ENCODE peak calls at places on chromosomes 7 and 10, in nine cellular contexts. I is neural progenitor cell, D is astrocyte of the spinal cord, B is gastrocnemius medialis, J is A549, W is colonic mucosa, U is heart right ventricle, T is K562, O is cardiac fibroblast. E is an unnamed sample.

GRCh38 chr10:44470779-44471178 is 85.9 kb upstream of the CXCL12 start:
- DNase-seq in W (no peak), T (no peak), O (peak; percentile 68), B (no peak), J (no peak), U (no peak), I (no peak), D (peak; percentile 31), E (no peak)

GRCh38 chr10:108365541-108365940 is 1201.0 kb upstream of the SORCS1 start:
- DNase-seq in I (no peak), J (no peak), U (no peak), B (no peak), W (no peak), T (no peak), D (no peak), O (no peak), E (no peak)

GRCh38 chr7:4882169-4882741 is 1.3 kb downstream of the RADIL start:
- DNase-seq in U (peak; percentile 79), J (no peak), D (peak; percentile 69), I (peak; percentile 68), B (peak; percentile 59), T (peak; percentile 29), W (peak; percentile 30), O (peak; percentile 77), E (peak; percentile 45)

GRCh38 chr10:89115876-89116627 is 91.1 kb downstream of the CH25H start:
- DNase-seq in U (no peak), W (no peak), O (peak; percentile 69), B (no peak), D (peak; percentile 79), J (peak; percentile 9), I (no peak), T (no peak), E (no peak)

GRCh38 chr7:525740-526139 is 6.1 kb upstream of the PDGFA start:
- DNase-seq in B (no peak), O (no peak), U (no peak), T (no peak), I (no peak), D (no peak), J (no peak), W (no peak), E (no peak)

GRCh38 chr10:95941115-95941514 is 33.3 kb downstream of the CC2D2B start:
- DNase-seq in D (no peak), O (no peak), B (no peak), W (no peak), U (no peak), T (no peak), I (no peak), J (no peak), E (no peak)

GRCh38 chr10:62433181-62433692 is 59.1 kb downstream of the ZNF365 start:
- DNase-seq in B (peak; percentile 5), I (no peak), J (peak; percentile 80), W (no peak), O (peak; percentile 75), U (peak; percentile 45), D (peak; percentile 97), T (peak; percentile 17), E (peak; percentile 95)

GRCh38 chr7:40986351-40986873 is 716.5 kb downstream of the INHBA start:
- DNase-seq in J (peak; percentile 35), T (no peak), B (no peak), O (peak; percentile 89), W (no peak), D (peak; percentile 91), I (no peak), U (no peak), E (peak; percentile 98)

GRCh38 chr7:22419488-22419887 is 62.5 kb upstream of the RAPGEF5 start:
- DNase-seq in B (no peak), W (no peak), D (no peak), O (no peak), J (no peak), I (no peak), T (no peak), U (no peak), E (no peak)

GRCh38 chr7:137953043-137953691 is 48.7 kb downstream of the CREB3L2 start:
- DNase-seq in D (peak; percentile 86), T (no peak), B (no peak), O (peak; percentile 57), I (peak; percentile 58), J (no peak), W (no peak), U (no peak), E (no peak)

GRCh38 chr7:3436746-3437145 is 135.7 kb downstream of the SDK1 start:
- DNase-seq in D (peak; percentile 81), T (no peak), I (no peak), J (peak; percentile 37), B (no peak), O (peak; percentile 61), U (no peak), W (no peak), E (no peak)

GRCh38 chr7:27163776-27164380 is 1.5 kb downstream of the HOXA9 start:
- DNase-seq in B (no peak), O (no peak), W (no peak), I (no peak), U (no peak), D (no peak), J (no peak), T (no peak), E (no peak)

GRCh38 chr10:77582710-77583115 is 54.9 kb downstream of the KCNMA1 start:
- DNase-seq in W (no peak), D (peak; percentile 73), U (no peak), T (peak; percentile 23), B (peak; percentile 48), J (peak; percentile 83), O (peak; percentile 58), I (no peak), E (peak; percentile 40)

GRCh38 chr10:126839094-126839761 is 66.0 kb upstream of the DOCK1 start:
- DNase-seq in T (no peak), J (no peak), B (no peak), D (no peak), I (no peak), W (peak; percentile 74), U (no peak), O (no peak), E (no peak)

DNA sequence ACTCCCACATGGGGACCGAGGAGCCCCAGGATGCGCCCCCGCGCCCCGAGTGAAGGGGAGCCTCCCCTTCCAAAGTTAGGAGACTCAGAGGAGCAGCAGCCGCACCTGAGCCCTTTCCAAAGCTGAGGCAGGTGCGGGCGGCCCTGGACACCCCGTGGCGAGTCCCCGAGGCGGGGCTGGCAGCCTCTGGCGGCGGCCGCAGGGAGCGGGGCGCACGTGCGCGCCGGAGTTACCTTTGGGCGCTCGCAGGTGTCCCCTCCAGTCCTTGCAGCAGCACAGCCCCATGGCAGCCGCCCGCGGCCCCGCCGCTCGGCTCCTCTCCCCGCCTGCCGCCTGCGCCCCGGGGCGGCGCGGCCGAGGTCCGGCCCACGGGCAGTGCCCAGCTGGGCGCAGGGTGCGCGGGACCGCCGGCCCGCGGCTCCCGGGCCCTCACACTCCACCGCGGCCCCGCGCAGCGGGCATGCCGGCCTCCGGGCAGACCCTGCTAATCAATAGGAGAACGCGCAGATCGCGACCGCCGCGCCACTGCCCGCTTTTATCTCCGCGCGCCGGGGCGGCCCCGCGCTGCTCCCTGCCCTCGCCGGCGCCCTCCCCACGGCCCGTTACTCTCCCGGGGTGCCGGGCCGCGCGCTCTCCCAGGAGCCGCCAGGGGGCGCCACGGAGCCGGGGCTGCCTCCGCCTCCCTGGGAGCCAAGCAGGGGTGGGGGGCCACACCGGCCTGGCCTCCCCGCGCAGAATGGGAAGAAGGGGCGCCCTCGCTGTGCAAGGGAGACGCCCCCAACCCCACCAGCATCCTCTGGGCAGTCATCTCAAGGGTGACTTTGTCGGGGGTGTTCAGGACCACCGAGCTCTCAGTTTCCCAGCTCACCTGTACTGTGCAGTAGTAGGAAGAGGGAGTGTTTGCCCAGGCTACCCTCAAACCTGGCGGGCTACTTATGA is 80.8 kb downstream of the ARHGAP22 start:
- DNase-seq in I (peak; percentile 74), O (peak; percentile 31), J (peak; percentile 29), B (no peak), U (no peak), D (peak; percentile 22), T (peak; percentile 95), W (no peak), E (no peak)
- H3K4me3 ChIP-seq in I (peak overlapping the region; percentile 82), O (peak overlapping the region; percentile 60), J (peak overlapping the region; percentile 50), B (peak overlapping the region; percentile 49), U (peak overlapping the region; percentile 53), D (peak overlapping the region; percentile 42), T (peak overlapping the region; percentile 82), W (peak overlapping the region; percentile 30), E (peak overlapping the region; percentile 51)

GRCh38 chr7:16421333-16422099 is at the start of gene CRPPA:
- DNase-seq in W (peak; percentile 49), I (peak; percentile 68), J (peak; percentile 41), U (peak; percentile 21), T (peak; percentile 34), O (peak; percentile 54), D (peak; percentile 50), B (no peak), E (no peak)
- TF ChIP-seq CTCF in W (no peak), I (no peak), J (no peak), U (no peak), T (no peak), O (no peak), D (no peak), B (no peak), E (no peak)

DNA sequence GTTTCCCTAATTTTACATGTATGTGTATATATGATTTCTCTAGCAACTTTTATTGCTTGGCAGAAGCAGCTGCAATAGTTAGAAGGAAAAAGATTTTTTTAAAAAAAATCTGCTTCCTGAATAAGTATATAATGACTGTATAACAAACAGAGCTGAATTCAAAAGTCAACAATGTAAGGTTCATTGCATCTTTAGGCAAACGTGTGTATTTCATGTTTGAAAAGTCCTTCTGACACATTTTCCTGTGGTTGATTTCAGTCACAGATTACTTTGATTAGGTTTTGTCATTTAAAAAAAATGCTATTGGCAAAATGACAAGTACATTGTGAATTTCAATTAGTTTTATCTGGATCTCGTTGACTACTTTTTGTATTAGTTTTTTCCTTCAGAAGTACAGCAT is 231.0 kb downstream of the CSTF2T start:
- DNase-seq in U (no peak), B (no peak), O (no peak), I (no peak), D (no peak), W (no peak), T (no peak), J (no peak), E (no peak)
- H3K4me3 ChIP-seq in U (no peak overlapping the region), B (no peak overlapping the region), O (no peak overlapping the region), I (no peak overlapping the region), D (no peak overlapping the region), W (no peak overlapping the region), T (no peak overlapping the region), J (no peak overlapping the region), E (no peak overlapping the region)

GRCh38 chr10:74056081-74056818 is 58.3 kb downstream of the VCL start:
- DNase-seq in J (peak; percentile 64), T (no peak), W (no peak), B (peak; percentile 69), I (no peak), D (peak; percentile 70), O (peak; percentile 81), U (no peak), E (no peak)

GRCh38 chr10:74055383-74056065 is 57.6 kb downstream of the VCL start:
- DNase-seq in O (no peak), U (no peak), J (no peak), T (no peak), D (no peak), I (no peak), B (no peak), W (no peak), E (no peak)

GRCh38 chr10:74058071-74058470 is 60.2 kb downstream of the VCL start:
- DNase-seq in B (no peak), T (no peak), W (no peak), O (no peak), D (no peak), U (no peak), I (no peak), J (no peak), E (no peak)

GRCh38 chr10:74063256-74063655 is 65.3 kb downstream of the VCL start:
- DNase-seq in J (no peak), D (peak; percentile 53), T (no peak), O (peak; percentile 40), B (no peak), U (no peak), I (no peak), W (no peak), E (no peak)

GRCh38 chr10:74058658-74059057 is 60.7 kb downstream of the VCL start:
- DNase-seq in W (no peak), U (no peak), D (no peak), J (peak; percentile 61), O (peak; percentile 47), I (peak; percentile 28), B (no peak), T (no peak), E (no peak)
- TF ChIP-seq CTCF in W (no peak), U (no peak), D (no peak), J (no peak), O (no peak), I (peak; percentile 14), B (no peak), T (peak; percentile 44), E (no peak)